ENCODE peak calls at places on chromosomes 13 and 19, in seven cellular contexts. M is HFF-Myc, O is cardiac muscle cell, S is GM12865, J is ascending aorta, U is PC-9, C is fibroblast of pulmonary artery. N is an unnamed sample.

GRCh38 chr19:14325863-14326262 is 55.4 kb upstream of the ADGRE5 start:
- DNase-seq in M (no peak), O (no peak), S (no peak), J (no peak), U (no peak), C (no peak), N (no peak)

GRCh38 chr13:101529419-101529818 is 76.9 kb downstream of the ITGBL1 start:
- DNase-seq in M (no peak), O (no peak), S (peak), J (peak), U (no peak), C (peak), N (peak)

GRCh38 chr19:38721977-38722773 is 22.1 kb downstream of the CAPN12 start:
- DNase-seq in M (no peak), O (peak), S (no peak), J (no peak), U (no peak), C (no peak), N (no peak)

GRCh38 chr13:31756346-31756745 is 17.0 kb downstream of the RXFP2 start:
- DNase-seq in M (peak), O (no peak), S (no peak), J (no peak), U (no peak), C (peak), N (no peak)

GRCh38 chr13:102928971-102929370 is 83.1 kb downstream of the ERCC5 start:
- DNase-seq in M (no peak), O (no peak), S (no peak), J (no peak), U (no peak), C (no peak), N (no peak)

GRCh38 chr13:104954210-104954609 is 1581.3 kb downstream of the EFNB2 start:
- DNase-seq in M (no peak), O (no peak), S (no peak), J (no peak), U (no peak), C (peak), N (no peak)

GRCh38 chr19:45153339-45154063 is 7.3 kb downstream of the NKPD1 start:
- DNase-seq in M (no peak), O (peak), S (peak), J (no peak), U (no peak), C (peak), N (peak)

GRCh38 chr13:44373601-44374347 is at the start of gene SERP2:
- DNase-seq in M (no peak), O (peak), S (no peak), J (no peak), U (no peak), C (peak), N (peak)

GRCh38 chr19:30932854-30933253 is 416.4 kb downstream of the TSHZ3 start:
- DNase-seq in M (no peak), O (no peak), S (no peak), J (no peak), U (no peak), C (no peak), N (no peak)

GRCh38 chr19:16170134-16170533 is 3.2 kb downstream of the CIB3 start:
- DNase-seq in M (no peak), O (no peak), S (no peak), J (no peak), U (no peak), C (no peak), N (no peak)

GRCh38 chr13:109868583-109869311 is 82.4 kb upstream of the IRS2 start:
- DNase-seq in M (no peak), O (no peak), S (no peak), J (no peak), U (no peak), C (peak), N (no peak)

GRCh38 chr19:12034610-12035009 is 869 bp downstream of the ZNF433 start:
- DNase-seq in M (no peak), O (no peak), S (no peak), J (no peak), U (no peak), C (no peak), N (no peak)

GRCh38 chr19:677601-678380 is 1.6 kb downstream of the FSTL3 start:
- DNase-seq in M (no peak), O (no peak), S (no peak), J (no peak), U (peak), C (no peak), N (no peak)

GRCh38 chr13:97502192-97502591 is 68.2 kb downstream of the RAP2A start:
- DNase-seq in M (no peak), O (no peak), S (no peak), J (no peak), U (no peak), C (peak), N (no peak)

GRCh38 chr13:90055760-90056159 is 1291.7 kb upstream of the MIR17HG start:
- DNase-seq in M (no peak), O (no peak), S (no peak), J (no peak), U (no peak), C (no peak), N (no peak)

GRCh38 chr19:8310342-8311055 is 2.3 kb upstream of the CD320 start:
- DNase-seq in M (no peak), O (no peak), S (no peak), J (peak), U (no peak), C (no peak), N (no peak)

GRCh38 chr13:110399801-110400200 is 92.7 kb downstream of the COL4A2 start:
- DNase-seq in M (no peak), O (no peak), S (no peak), J (no peak), U (no peak), C (peak), N (no peak)

GRCh38 chr19:39303373-39304184 is 7.4 kb downstream of the IFNL1 start:
- DNase-seq in M (no peak), O (no peak), S (no peak), J (no peak), U (no peak), C (no peak), N (no peak)

GRCh38 chr13:21576424-21576823 is 27.5 kb downstream of the MICU2 start:
- DNase-seq in M (no peak), O (no peak), S (no peak), J (no peak), U (no peak), C (no peak), N (no peak)

GRCh38 chr19:38733493-38734175 is 10.6 kb downstream of the CAPN12 start:
- DNase-seq in M (no peak), O (no peak), S (no peak), J (peak), U (no peak), C (no peak), N (peak)

GRCh38 chr13:41196011-41196410 is 1.6 kb upstream of the KBTBD7 start:
- DNase-seq in M (no peak), O (no peak), S (no peak), J (no peak), U (no peak), C (no peak), N (no peak)

GRCh38 chr13:91576590-91576989 is 178.2 kb downstream of the GPC5 start:
- DNase-seq in M (no peak), O (peak), S (peak), J (no peak), U (no peak), C (no peak), N (peak)

GRCh38 chr19:36528921-36529518 is 949 bp upstream of the ZNF260 start:
- DNase-seq in M (no peak), O (peak), S (peak), J (no peak), U (no peak), C (no peak), N (peak)

GRCh38 chr13:41812237-41812636 is 148.7 kb downstream of the VWA8 start:
- DNase-seq in M (no peak), O (peak), S (no peak), J (no peak), U (no peak), C (no peak), N (no peak)

GRCh38 chr13:50280538-50280937 is 265.3 kb downstream of the KCNRG start:
- DNase-seq in M (no peak), O (no peak), S (no peak), J (no peak), U (no peak), C (no peak), N (no peak)

GRCh38 chr19:31223805-31224534 is 125.3 kb downstream of the TSHZ3 start:
- DNase-seq in M (peak), O (no peak), S (no peak), J (no peak), U (no peak), C (peak), N (no peak)

GRCh38 chr13:98172570-98173405 is 4.3 kb downstream of the RNF113B start:
- DNase-seq in M (no peak), O (no peak), S (no peak), J (no peak), U (no peak), C (peak), N (no peak)

GRCh38 chr19:5480427-5480836 is 25.2 kb downstream of the ZNRF4 start:
- DNase-seq in M (no peak), O (peak), S (peak), J (no peak), U (peak), C (peak), N (peak)

GRCh38 chr13:97004096-97004876 is 10.0 kb upstream of the OXGR1 start:
- DNase-seq in M (no peak), O (no peak), S (no peak), J (no peak), U (no peak), C (peak), N (no peak)

GRCh38 chr19:33024398-33024797 is 40.3 kb downstream of the RHPN2 start:
- DNase-seq in M (no peak), O (no peak), S (no peak), J (no peak), U (peak), C (no peak), N (no peak)

GRCh38 chr13:42218576-42218975 is 53.4 kb upstream of the AKAP11 start:
- DNase-seq in M (no peak), O (no peak), S (no peak), J (no peak), U (no peak), C (no peak), N (no peak)

GRCh38 chr19:1766800-1767352 is 13.6 kb downstream of the ONECUT3 start:
- DNase-seq in M (no peak), O (no peak), S (no peak), J (no peak), U (no peak), C (no peak), N (peak)

GRCh38 chr19:45613926-45614725 is 12.1 kb upstream of the GPR4 start:
- DNase-seq in M (peak), O (no peak), S (peak), J (no peak), U (peak), C (peak), N (peak)

GRCh38 chr19:3045885-3046603 is 16.3 kb downstream of the TLE5 start:
- DNase-seq in M (no peak), O (peak), S (no peak), J (no peak), U (no peak), C (no peak), N (no peak)

GRCh38 chr13:31042501-31043165 is 110.2 kb downstream of the TEX26 start:
- DNase-seq in M (no peak), O (no peak), S (no peak), J (peak), U (no peak), C (no peak), N (peak)

GRCh38 chr19:33385956-33386355 is 12.4 kb downstream of the CEBPG start:
- DNase-seq in M (no peak), O (no peak), S (no peak), J (no peak), U (no peak), C (no peak), N (no peak)

GRCh38 chr13:27958928-27959539 is 10.1 kb downstream of the CDX2 start:
- DNase-seq in M (no peak), O (no peak), S (no peak), J (no peak), U (no peak), C (no peak), N (no peak)

DNA sequence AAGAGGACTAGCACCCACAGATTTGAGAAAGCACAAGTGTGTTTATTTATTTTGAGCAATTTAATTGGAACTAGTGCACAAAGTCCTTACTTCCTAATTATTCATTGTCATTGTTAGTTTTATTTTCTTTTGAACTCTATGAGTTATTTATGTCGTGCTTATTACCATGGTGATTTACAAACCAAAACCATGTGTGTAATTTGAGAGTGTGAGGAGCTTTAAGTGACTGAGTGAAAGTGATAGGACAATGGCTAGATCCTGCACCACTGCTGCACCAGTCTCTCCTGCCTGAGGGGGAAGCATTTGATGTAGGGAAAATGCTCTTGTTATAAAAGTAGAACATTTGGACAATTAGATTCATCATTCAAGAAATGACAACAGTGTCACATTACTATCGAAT is 172.3 kb upstream of the KLF12 start:
- DNase-seq in M (peak), O (no peak), S (no peak), J (no peak), U (no peak), C (peak), N (no peak)
- TF ChIP-seq CTCF in M (no peak), O (no peak), S (no peak), J (no peak), U (no peak), C (peak), N (no peak)

GRCh38 chr13:72290962-72291681 is 424.1 kb upstream of the DACH1 start:
- DNase-seq in M (no peak), O (no peak), S (no peak), J (no peak), U (peak), C (peak), N (no peak)
- TF ChIP-seq CTCF in M (no peak), O (no peak), S (no peak), J (no peak), U (no peak), C (no peak), N (no peak)

DNA sequence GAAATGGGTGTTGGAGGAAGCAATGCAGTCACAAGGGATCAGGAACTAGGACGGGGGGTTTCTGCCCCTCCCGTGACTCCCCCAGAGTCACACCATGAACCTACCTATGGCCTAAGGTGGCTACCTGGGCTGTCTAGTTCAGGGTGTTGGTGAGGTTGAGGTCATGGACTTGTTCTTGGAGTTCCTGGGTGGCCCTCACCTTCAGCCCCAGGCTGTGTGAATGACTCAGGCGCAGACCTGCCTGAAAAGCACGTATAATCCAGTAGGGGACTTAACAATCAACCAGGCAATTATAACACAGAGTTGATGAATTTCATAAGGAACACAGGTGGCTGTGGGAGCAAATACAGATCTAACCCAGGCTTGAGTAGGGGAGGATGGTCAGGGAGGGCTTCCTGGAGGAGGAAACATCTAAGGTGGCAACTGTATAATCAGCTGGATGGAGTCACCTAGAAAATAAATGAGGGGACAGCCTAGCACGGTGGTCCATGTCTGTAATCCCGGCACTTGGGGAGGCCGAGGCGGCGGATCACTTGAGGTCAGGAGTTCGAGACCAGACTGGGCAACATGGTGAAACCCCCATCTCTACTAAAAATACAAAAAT is 25.6 kb upstream of the ADGRE1 start:
- DNase-seq in M (no peak), O (no peak), S (peak), J (no peak), U (peak), C (no peak), N (peak)
- TF ChIP-seq CTCF in M (no peak), O (no peak), S (no peak), J (no peak), U (no peak), C (no peak), N (no peak)

GRCh38 chr13:54387607-54388006 is 1359.0 kb downstream of the OLFM4 start:
- DNase-seq in M (no peak), O (no peak), S (no peak), J (no peak), U (no peak), C (no peak), N (no peak)
- TF ChIP-seq CTCF in M (no peak), O (no peak), S (no peak), J (no peak), U (no peak), C (no peak), N (no peak)

DNA sequence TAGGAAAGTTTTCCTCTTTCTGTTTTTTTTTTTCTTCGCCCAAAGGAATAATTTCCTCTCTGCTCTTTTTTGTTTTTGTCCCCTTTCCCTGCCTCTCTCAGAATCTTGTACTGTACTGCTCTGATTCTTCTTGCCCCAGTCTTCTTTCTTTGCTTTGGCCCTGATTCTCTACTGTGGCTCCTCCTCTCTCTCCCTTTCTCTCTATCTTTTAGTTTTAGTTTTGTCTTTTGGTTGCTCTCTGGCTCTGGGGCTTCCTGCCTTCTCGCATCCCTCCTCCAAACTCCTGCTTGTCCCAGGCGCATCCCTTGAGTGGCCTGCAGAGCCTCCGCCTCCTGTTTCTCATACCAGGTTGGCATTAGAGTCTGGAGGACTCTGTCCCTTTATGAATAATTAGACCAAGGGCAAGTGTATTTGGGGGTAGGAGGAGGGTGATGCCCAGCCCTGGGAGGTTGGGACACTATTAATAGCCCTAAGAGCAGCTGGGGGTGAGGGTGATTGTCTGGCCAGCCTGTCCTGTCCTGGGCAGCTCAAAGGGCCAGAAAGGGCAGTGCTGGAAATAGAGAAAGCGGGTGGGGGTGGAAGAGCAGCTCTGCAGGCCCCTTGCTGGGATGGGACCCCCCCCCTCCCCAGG is 39.1 kb downstream of the LYL1 start:
- DNase-seq in M (no peak), O (no peak), S (no peak), J (peak), U (no peak), C (no peak), N (no peak)
- TF ChIP-seq CTCF in M (no peak), O (no peak), S (no peak), J (no peak), U (no peak), C (no peak), N (no peak)

GRCh38 chr19:17489392-17490030 is 19.2 kb downstream of the SLC27A1 start:
- DNase-seq in M (no peak), O (no peak), S (no peak), J (no peak), U (no peak), C (no peak), N (no peak)

GRCh38 chr19:17486545-17486944 is 16.2 kb downstream of the SLC27A1 start:
- DNase-seq in M (no peak), O (no peak), S (no peak), J (no peak), U (no peak), C (no peak), N (no peak)

GRCh38 chr19:17490411-17490810 is 20.1 kb downstream of the SLC27A1 start:
- DNase-seq in M (no peak), O (no peak), S (no peak), J (no peak), U (no peak), C (no peak), N (peak)

GRCh38 chr19:17487240-17488121 is 17.2 kb downstream of the SLC27A1 start:
- DNase-seq in M (no peak), O (no peak), S (no peak), J (no peak), U (no peak), C (no peak), N (no peak)

GRCh38 chr19:17488593-17489391 is 18.5 kb downstream of the SLC27A1 start:
- DNase-seq in M (no peak), O (peak), S (peak), J (no peak), U (peak), C (peak), N (peak)
- TF ChIP-seq CTCF in M (peak), O (no peak), S (peak), J (no peak), U (no peak), C (no peak), N (no peak)

GRCh38 chr13:78802912-78803311 is 144.0 kb upstream of the OBI1 start:
- DNase-seq in M (no peak), O (no peak), S (no peak), J (no peak), U (no peak), C (no peak), N (no peak)

DNA sequence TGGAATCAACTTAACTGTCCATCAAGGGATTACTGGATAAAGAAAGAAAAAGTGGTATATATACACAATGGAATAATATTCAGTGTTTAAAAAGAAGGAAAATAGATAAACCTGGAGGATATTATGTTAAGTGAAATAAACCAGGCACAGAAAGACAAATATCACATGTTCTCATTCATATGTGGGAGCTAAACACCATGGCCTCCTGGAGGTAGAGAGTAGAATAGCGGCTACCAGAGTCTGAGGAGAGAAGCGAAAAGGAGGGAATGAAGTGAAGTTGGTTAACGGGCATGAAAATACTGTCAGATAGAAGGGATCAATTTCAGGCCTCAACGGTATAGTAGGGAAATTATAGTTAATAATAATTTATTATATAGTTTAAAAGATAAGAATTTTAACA is 147.5 kb upstream of the OBI1 start:
- DNase-seq in M (no peak), O (no peak), S (peak), J (no peak), U (no peak), C (no peak), N (no peak)
- TF ChIP-seq CTCF in M (no peak), O (peak), S (peak), J (no peak), U (peak), C (peak), N (peak)

N was measured in activated CD8-positive, alpha-beta T cell treated with anti-CD3 and anti-CD28 coated beads for 36 hours.